ENCODE peak calls at places on chromosome 11, in nine cellular contexts. U, S, A, C, Q, G, I, V and K are unnamed samples.

GRCh38 chr11:27571151-27571840 is 64.7 kb upstream of the LIN7C start:
- DNase-seq in U (no peak), S (no peak), A (no peak), C (peak; percentile 20), Q (no peak), G (no peak), I (no peak), V (no peak), K (peak; percentile 90)

GRCh38 chr11:66287256-66288137 is 1.4 kb downstream of the YIF1A start:
- DNase-seq in U (no peak), S (no peak), A (no peak), C (no peak), Q (no peak), G (no peak), I (peak; percentile 23), V (no peak), K (no peak)

GRCh38 chr11:65588199-65589054 is 7.2 kb downstream of the KCNK7 start:
- DNase-seq in U (peak; percentile 85), S (peak; percentile 60), A (peak; percentile 61), C (peak; percentile 25), Q (peak; percentile 68), G (peak; percentile 51), I (peak; percentile 61), V (no peak), K (peak; percentile 59)

GRCh38 chr11:58334708-58335107 is 24.2 kb downstream of the OR5B17 start:
- DNase-seq in U (no peak), S (no peak), A (no peak), C (no peak), Q (no peak), G (peak; percentile 47), I (no peak), V (peak; percentile 92), K (peak; percentile 95)

GRCh38 chr11:64334764-64335741 is 5.0 kb upstream of the CCDC88B start:
- DNase-seq in U (peak; percentile 52), S (no peak), A (no peak), C (peak; percentile 77), Q (peak; percentile 73), G (no peak), I (no peak), V (peak; percentile 95), K (peak; percentile 96)

GRCh38 chr11:121762820-121763219 is 310.1 kb upstream of the SORL1-AS1 start:
- DNase-seq in U (peak; percentile 77), S (no peak), A (peak; percentile 24), C (peak; percentile 76), Q (peak; percentile 71), G (no peak), I (peak; percentile 39), V (no peak), K (peak; percentile 42)

GRCh38 chr11:12827929-12828812 is 153.9 kb downstream of the TEAD1 start:
- DNase-seq in U (peak; percentile 72), S (no peak), A (no peak), C (peak; percentile 96), Q (no peak), G (no peak), I (no peak), V (no peak), K (peak; percentile 84)

GRCh38 chr11:111097191-111097590 is 148.3 kb upstream of the POU2AF2 start:
- DNase-seq in U (peak; percentile 85), S (no peak), A (peak; percentile 38), C (no peak), Q (no peak), G (no peak), I (peak; percentile 53), V (peak; percentile 25), K (peak; percentile 74)

GRCh38 chr11:66624450-66624849 is 8.0 kb downstream of the RBM14 start:
- DNase-seq in U (no peak), S (no peak), A (no peak), C (no peak), Q (no peak), G (no peak), I (no peak), V (no peak), K (no peak)

GRCh38 chr11:93542753-93543246 is 391 bp downstream of the SMCO4 start:
- DNase-seq in U (no peak), S (no peak), A (peak; percentile 50), C (peak; percentile 74), Q (no peak), G (no peak), I (peak; percentile 51), V (no peak), K (peak; percentile 30)

GRCh38 chr11:10303558-10304363 is 1.1 kb upstream of the ADM start:
- DNase-seq in U (no peak), S (no peak), A (peak; percentile 32), C (peak; percentile 67), Q (no peak), G (no peak), I (peak; percentile 36), V (peak; percentile 85), K (peak; percentile 87)

GRCh38 chr11:33266418-33267215 is 9.4 kb downstream of the HIPK3 start:
- DNase-seq in U (peak; percentile 88), S (no peak), A (peak; percentile 30), C (no peak), Q (no peak), G (no peak), I (peak; percentile 78), V (no peak), K (peak; percentile 62)

GRCh38 chr11:30317030-30317429 is 5.9 kb upstream of the ARL14EP start:
- DNase-seq in U (no peak), S (no peak), A (no peak), C (no peak), Q (no peak), G (no peak), I (no peak), V (no peak), K (peak; percentile 4)

GRCh38 chr11:83448686-83449085 is 162.5 kb upstream of the CCDC90B start:
- DNase-seq in U (no peak), S (no peak), A (no peak), C (no peak), Q (no peak), G (no peak), I (no peak), V (no peak), K (no peak)

GRCh38 chr11:85756401-85757200 is 54.3 kb downstream of the SYTL2 start:
- DNase-seq in U (no peak), S (no peak), A (no peak), C (peak; percentile 27), Q (no peak), G (no peak), I (no peak), V (no peak), K (no peak)

GRCh38 chr11:128552783-128553661 is 34.3 kb downstream of the ETS1 start:
- DNase-seq in U (no peak), S (no peak), A (no peak), C (no peak), Q (no peak), G (no peak), I (no peak), V (no peak), K (no peak)

GRCh38 chr11:134939905-134940304 is 527.9 kb upstream of the B3GAT1 start:
- DNase-seq in U (peak; percentile 78), S (no peak), A (peak; percentile 25), C (no peak), Q (no peak), G (no peak), I (no peak), V (no peak), K (peak; percentile 25)

GRCh38 chr11:110454609-110455008 is 24.9 kb downstream of the FDX1 start:
- DNase-seq in U (no peak), S (no peak), A (no peak), C (no peak), Q (no peak), G (no peak), I (no peak), V (no peak), K (no peak)

GRCh38 chr11:48054994-48055291 is 74.6 kb downstream of the PTPRJ start:
- DNase-seq in U (no peak), S (no peak), A (no peak), C (no peak), Q (no peak), G (no peak), I (no peak), V (no peak), K (no peak)

GRCh38 chr11:112255075-112255739 is 5.5 kb downstream of the PLET1 start:
- DNase-seq in U (no peak), S (no peak), A (no peak), C (no peak), Q (no peak), G (peak; percentile 17), I (no peak), V (peak; percentile 61), K (peak; percentile 73)

GRCh38 chr11:33970984-33971466 is 79.1 kb upstream of the LMO2 start:
- DNase-seq in U (peak; percentile 52), S (no peak), A (no peak), C (peak; percentile 84), Q (no peak), G (peak; percentile 71), I (peak; percentile 35), V (peak; percentile 13), K (peak; percentile 58)

GRCh38 chr11:41534861-41535260 is 75.4 kb upstream of the LRRC4C start:
- DNase-seq in U (no peak), S (no peak), A (no peak), C (no peak), Q (no peak), G (no peak), I (no peak), V (no peak), K (no peak)

GRCh38 chr11:67355794-67356550 is 2.6 kb upstream of the POLD4 start:
- DNase-seq in U (peak; percentile 36), S (no peak), A (no peak), C (no peak), Q (no peak), G (no peak), I (no peak), V (no peak), K (no peak)

GRCh38 chr11:99911116-99911515 is 776.0 kb upstream of the ARHGAP42 start:
- DNase-seq in U (no peak), S (no peak), A (no peak), C (peak; percentile 11), Q (no peak), G (no peak), I (no peak), V (no peak), K (no peak)

GRCh38 chr11:44593194-44593593 is 27.7 kb downstream of the CD82 start:
- DNase-seq in U (peak; percentile 64), S (no peak), A (no peak), C (no peak), Q (no peak), G (no peak), I (no peak), V (no peak), K (no peak)